ENCODE peak calls at places on chromosomes 16 and 17, in ten cellular contexts. W is HT1080; F is activated naive CD4-positive, alpha-beta T cell treated with anti-CD3 and anti-CD28 coated beads for 36 hours; K is progenitor cell of endocrine pancreas; Y is C1 segment of cervical spinal cord; D is OCI-LY7; Z is stimulated activated CD8-positive, alpha-beta memory T cell treated with anti-CD3 and anti-CD28 coated beads, Interleukin-4, amount 100 ng/mL, for 24 hours; H is activated CD8-positive, alpha-beta T cell treated with anti-CD3 and anti-CD28 coated beads, Interleukin-2, amount 10 ng/mL, durations not matched to agents 7 days and 5 days; C is stimulated activated CD4-positive, alpha-beta T cell treated with anti-CD3 and anti-CD28 coated beads, Interleukin-1b, Interleukin-23, amount 100 ng/mL, for 1 hour; X is stomach. S is an unnamed sample.
A peak's percentile ranks its signal among the peaks of the same experiment; 100 is the strongest.

GRCh38 chr16:24851700-24852099 is 5.9 kb downstream of the SLC5A11 start:
- DNase-seq in W (no peak), F (peak; percentile 40), K (no peak), Y (no peak), D (no peak), Z (no peak), H (no peak), C (no peak), X (no peak), S (no peak)

GRCh38 chr17:79812969-79813825 is 16.3 kb upstream of the CBX8 start:
- DNase-seq in W (no peak), F (no peak), K (no peak), Y (no peak), D (peak; percentile 38), Z (no peak), H (no peak), C (no peak), X (no peak), S (no peak)

GRCh38 chr16:46949216-46949892 is 24.1 kb downstream of the DNAJA2 start:
- DNase-seq in W (no peak), F (peak; percentile 46), K (no peak), Y (no peak), D (no peak), Z (no peak), H (no peak), C (no peak), X (peak; percentile 21), S (no peak)

GRCh38 chr16:14097182-14097951 is 26.2 kb downstream of the MRTFB start:
- DNase-seq in W (no peak), F (no peak), K (no peak), Y (no peak), D (no peak), Z (no peak), H (no peak), C (no peak), X (peak; percentile 63), S (no peak)

GRCh38 chr17:48612456-48612853 is 1.6 kb upstream of the HOXB7 start:
- DNase-seq in W (no peak), F (no peak), K (no peak), Y (no peak), D (peak; percentile 13), Z (no peak), H (peak; percentile 31), C (no peak), X (no peak), S (no peak)

GRCh38 chr17:66564992-66565465 is 262.6 kb downstream of the PRKCA start:
- DNase-seq in W (peak; percentile 68), F (no peak), K (no peak), Y (no peak), D (no peak), Z (no peak), H (no peak), C (no peak), X (no peak), S (peak; percentile 82)

GRCh38 chr16:11325404-11326083 is 19.7 kb upstream of the RMI2 start:
- DNase-seq in W (no peak), F (peak; percentile 58), K (no peak), Y (no peak), D (peak; percentile 42), Z (no peak), H (peak; percentile 46), C (no peak), X (no peak), S (no peak)

GRCh38 chr16:59886021-59886420 is 1151.9 kb upstream of the GOT2 start:
- DNase-seq in W (peak; percentile 55), F (no peak), K (no peak), Y (no peak), D (no peak), Z (no peak), H (no peak), C (no peak), X (no peak), S (peak; percentile 55)

S was measured in fibroblast of pulmonary artery.